ENCODE peak calls at places on chromosome 3, in four cellular contexts. One of them, this sample, is unnamed.

GRCh38 chr3:117756580-117756979 is 1047.0 kb downstream of the TUSC7 start:
- DNase-seq in K562: no peak
- DNase-seq in HepG2: no peak
- DNase-seq in GM12878: no peak
- DNase-seq in this sample: no peak

GRCh38 chr3:122233109-122233952 is 49.9 kb downstream of the CASR start:
- DNase-seq in HepG2: no peak
- DNase-seq in GM12878: peak; percentile 86
- DNase-seq in K562: no peak
- DNase-seq in this sample: no peak

GRCh38 chr3:168951368-168951767 is 712.1 kb downstream of the MECOM start:
- DNase-seq in HepG2: peak; percentile 24
- DNase-seq in K562: no peak
- DNase-seq in GM12878: no peak
- DNase-seq in this sample: no peak

GRCh38 chr3:71488391-71488809 is 95.1 kb downstream of the FOXP1 start:
- DNase-seq in HepG2: no peak
- DNase-seq in GM12878: no peak
- DNase-seq in K562: no peak
- DNase-seq in this sample: no peak

GRCh38 chr3:23100106-23100505 is 103.0 kb upstream of the UBE2E2 start:
- DNase-seq in K562: no peak
- DNase-seq in GM12878: no peak
- DNase-seq in HepG2: no peak
- DNase-seq in this sample: no peak

GRCh38 chr3:140268610-140269009 is 333.6 kb downstream of the CLSTN2 start:
- DNase-seq in K562: no peak
- DNase-seq in HepG2: no peak
- DNase-seq in GM12878: no peak
- DNase-seq in this sample: no peak

GRCh38 chr3:64270861-64271260 is 45.6 kb upstream of the PRICKLE2 start:
- DNase-seq in K562: no peak
- DNase-seq in GM12878: no peak
- DNase-seq in HepG2: no peak
- DNase-seq in this sample: no peak

GRCh38 chr3:121436074-121436473 is 109.7 kb downstream of the POLQ start:
- DNase-seq in GM12878: no peak
- DNase-seq in K562: no peak
- DNase-seq in HepG2: no peak
- DNase-seq in this sample: no peak

GRCh38 chr3:187717572-187717971 is 15.2 kb upstream of the RTP2 start:
- DNase-seq in GM12878: no peak
- DNase-seq in K562: no peak
- DNase-seq in HepG2: no peak
- DNase-seq in this sample: no peak

DNA sequence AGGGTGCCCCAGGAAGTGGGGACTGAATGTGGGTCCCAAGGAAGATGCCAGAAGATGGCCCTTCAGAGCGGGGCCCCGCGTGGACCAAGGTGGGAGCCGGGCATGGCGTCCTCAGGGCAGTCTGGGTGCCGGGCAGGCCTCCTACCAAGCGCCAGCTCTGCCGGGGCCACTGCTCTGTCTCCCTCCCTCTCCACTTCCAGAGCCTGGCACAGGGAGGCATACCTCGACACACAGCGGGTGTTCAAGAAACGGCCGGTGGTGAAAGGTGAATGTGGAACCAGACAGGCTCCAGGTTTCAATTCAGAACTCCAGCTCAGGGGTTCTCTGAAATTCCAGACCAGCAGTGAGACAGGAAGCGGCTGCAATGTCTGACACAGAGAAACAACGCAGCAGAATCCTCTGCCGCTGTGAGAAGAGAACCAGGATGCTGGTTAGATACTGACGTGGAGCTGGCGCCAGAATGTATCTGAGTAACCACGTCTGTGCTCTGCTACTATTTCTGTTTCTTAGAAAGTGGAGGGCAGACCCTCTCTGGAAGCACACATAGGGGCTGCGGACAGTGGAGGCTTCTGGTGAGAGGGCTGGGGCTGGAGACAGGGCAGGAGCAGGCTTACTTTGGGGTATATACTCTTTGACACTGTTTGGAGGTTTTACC is 12.8 kb downstream of the BFSP2 start:
- DNase-seq in GM12878: no peak
- DNase-seq in HepG2: no peak
- DNase-seq in K562: no peak
- DNase-seq in this sample: no peak
- TF ChIP-seq CBX5 in GM12878: no peak
- TF ChIP-seq CBX5 in HepG2: no peak
- TF ChIP-seq CBX5 in K562: no peak
- TF ChIP-seq CBX5 in this sample: no peak

GRCh38 chr3:136916200-136916599 is 41.6 kb upstream of the IL20RB start:
- DNase-seq in HepG2: no peak
- DNase-seq in GM12878: no peak
- DNase-seq in K562: peak; percentile 19
- DNase-seq in this sample: no peak
- TF ChIP-seq RAD21 in HepG2: no peak
- TF ChIP-seq RAD21 in GM12878: no peak
- TF ChIP-seq RAD21 in K562: no peak
- TF ChIP-seq RAD21 in this sample: no peak

DNA sequence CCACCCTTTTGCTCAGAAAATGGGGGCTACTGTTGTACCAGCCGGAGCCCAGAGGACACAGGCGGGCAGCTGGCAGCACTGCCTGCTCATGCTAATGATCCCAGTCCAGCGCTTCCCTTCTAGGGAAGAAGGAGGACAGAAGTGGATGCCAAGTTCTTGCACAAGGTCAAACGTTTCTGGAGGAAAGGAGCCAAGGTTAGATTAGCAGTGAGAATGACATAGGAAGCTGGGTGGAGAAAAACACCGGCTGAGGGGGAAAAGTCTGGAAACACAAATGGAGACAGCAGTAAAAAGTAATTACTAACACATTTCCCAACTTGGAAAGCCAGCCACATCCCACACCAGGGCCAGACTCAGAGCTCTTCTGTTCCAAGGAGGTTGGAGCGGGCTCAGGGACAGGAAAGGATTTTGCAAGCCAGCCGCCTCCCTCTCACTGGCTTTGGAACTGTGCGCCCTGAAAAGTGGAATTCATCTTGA is 133.8 kb downstream of the CD47 start:
- DNase-seq in HepG2: no peak
- DNase-seq in GM12878: no peak
- DNase-seq in K562: no peak
- DNase-seq in this sample: no peak
- TF ChIP-seq CBX5 in HepG2: no peak
- TF ChIP-seq CBX5 in GM12878: no peak
- TF ChIP-seq CBX5 in K562: no peak
- TF ChIP-seq CBX5 in this sample: no peak

GRCh38 chr3:30073622-30074021 is 532.8 kb upstream of the TGFBR2 start:
- DNase-seq in HepG2: no peak
- DNase-seq in K562: no peak
- DNase-seq in GM12878: no peak
- DNase-seq in this sample: no peak
- TF ChIP-seq RAD21 in HepG2: no peak
- TF ChIP-seq RAD21 in K562: no peak
- TF ChIP-seq RAD21 in GM12878: no peak
- TF ChIP-seq RAD21 in this sample: no peak

GRCh38 chr3:45605569-45605968 is 11.0 kb downstream of the LIMD1 start:
- DNase-seq in HepG2: no peak
- DNase-seq in GM12878: no peak
- DNase-seq in K562: no peak
- DNase-seq in this sample: no peak
- TF ChIP-seq CBX5 in HepG2: no peak
- TF ChIP-seq CBX5 in GM12878: no peak
- TF ChIP-seq CBX5 in K562: no peak
- TF ChIP-seq CBX5 in this sample: no peak

GRCh38 chr3:183265157-183265642 is 12.1 kb downstream of the B3GNT5 start:
- DNase-seq in HepG2: no peak
- DNase-seq in GM12878: no peak
- DNase-seq in K562: no peak
- DNase-seq in this sample: no peak
- TF ChIP-seq RAD21 in HepG2: no peak
- TF ChIP-seq RAD21 in GM12878: no peak
- TF ChIP-seq RAD21 in K562: no peak
- TF ChIP-seq RAD21 in this sample: no peak

DNA sequence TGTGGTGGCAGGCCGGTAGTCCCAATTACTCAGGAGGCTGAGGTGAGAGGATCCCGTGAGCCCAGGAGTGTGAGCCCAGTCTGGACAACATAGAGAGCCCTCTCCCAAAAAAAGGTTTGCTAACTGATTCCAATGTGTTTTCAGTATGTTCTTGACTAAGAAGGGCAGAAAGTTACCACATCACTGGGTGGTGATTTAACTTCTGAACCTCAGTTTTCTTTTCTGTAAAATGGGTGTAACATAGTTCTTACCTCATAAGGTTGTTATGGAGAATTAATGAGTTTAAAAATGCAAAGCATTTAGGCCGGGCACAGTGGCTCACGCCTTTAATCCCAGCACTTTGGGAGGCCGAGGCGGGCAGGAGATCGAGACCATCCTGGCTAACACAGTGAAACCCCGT is 28.5 kb upstream of the RAF1 start:
- DNase-seq in K562: no peak
- DNase-seq in GM12878: no peak
- DNase-seq in HepG2: no peak
- DNase-seq in this sample: no peak
- TF ChIP-seq CBX5 in K562: no peak
- TF ChIP-seq CBX5 in GM12878: no peak
- TF ChIP-seq CBX5 in HepG2: no peak
- TF ChIP-seq CBX5 in this sample: no peak

DNA sequence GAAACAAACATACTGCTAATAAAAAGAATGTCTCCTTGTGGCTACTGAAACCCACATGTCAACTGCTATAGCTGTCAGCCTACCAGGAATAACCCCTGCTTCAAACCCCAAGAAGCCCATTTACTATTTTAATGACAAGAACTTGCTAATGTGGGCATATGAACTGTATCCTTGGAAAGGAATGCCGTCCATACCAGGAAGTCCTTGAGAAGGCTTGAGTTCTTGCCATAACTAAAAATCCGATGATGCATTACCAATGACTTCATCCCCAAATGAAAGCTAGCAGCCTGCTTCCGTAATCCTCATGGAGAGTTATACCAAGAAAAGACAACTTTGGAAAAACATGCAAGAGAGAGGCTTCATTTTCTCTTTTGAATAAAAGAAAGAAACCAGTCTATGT is 34.8 kb downstream of the MINDY4B start:
- DNase-seq in GM12878: no peak
- DNase-seq in K562: no peak
- DNase-seq in HepG2: no peak
- DNase-seq in this sample: no peak
- TF ChIP-seq RAD21 in GM12878: no peak
- TF ChIP-seq RAD21 in K562: no peak
- TF ChIP-seq RAD21 in HepG2: no peak
- TF ChIP-seq RAD21 in this sample: no peak

GRCh38 chr3:39362812-39363211 is 20.4 kb upstream of the SLC25A38 start:
- DNase-seq in HepG2: no peak
- DNase-seq in GM12878: no peak
- DNase-seq in K562: no peak
- DNase-seq in this sample: no peak

GRCh38 chr3:39362177-39362576 is 21.0 kb upstream of the SLC25A38 start:
- DNase-seq in GM12878: no peak
- DNase-seq in K562: peak; percentile 37
- DNase-seq in HepG2: no peak
- DNase-seq in this sample: no peak

GRCh38 chr3:39358302-39358701 is 24.9 kb upstream of the SLC25A38 start:
- DNase-seq in GM12878: no peak
- DNase-seq in HepG2: no peak
- DNase-seq in K562: no peak
- DNase-seq in this sample: no peak

GRCh38 chr3:39361252-39361927 is 21.8 kb upstream of the SLC25A38 start:
- DNase-seq in HepG2: no peak
- DNase-seq in K562: no peak
- DNase-seq in GM12878: no peak
- DNase-seq in this sample: no peak
- TF ChIP-seq CBX5 in HepG2: no peak
- TF ChIP-seq CBX5 in K562: no peak
- TF ChIP-seq CBX5 in GM12878: no peak
- TF ChIP-seq CBX5 in this sample: no peak

GRCh38 chr3:45311953-45312795 is 76.2 kb upstream of the LARS2 start:
- DNase-seq in K562: peak; percentile 20
- DNase-seq in HepG2: no peak
- DNase-seq in GM12878: no peak
- DNase-seq in this sample: peak; percentile 38
- TF ChIP-seq RAD21 in K562: no peak
- TF ChIP-seq RAD21 in HepG2: no peak
- TF ChIP-seq RAD21 in GM12878: no peak
- TF ChIP-seq RAD21 in this sample: no peak